ENCODE peak calls at places on chromosomes 5 and 9, in ten cellular contexts. One of them, this sample, is unnamed.

GRCh38 chr5:163976691-163977090 is 471.3 kb downstream of the MAT2B start:
- DNase-seq in SK-N-SH: no peak
- DNase-seq in fibroblast of mammary gland: peak
- DNase-seq in AG09309: no peak
- DNase-seq in GM12865: no peak
- DNase-seq in CD8-positive, alpha-beta T cell: no peak
- DNase-seq in brain microvascular endothelial cell: no peak
- DNase-seq in AG10803: no peak
- DNase-seq in upper lobe of right lung: no peak
- DNase-seq in choroid plexus epithelial cell: peak
- DNase-seq in this sample: no peak

GRCh38 chr9:129280236-129281231 is 102.5 kb upstream of the IER5L start:
- DNase-seq in AG09309: no peak
- DNase-seq in GM12865: no peak
- DNase-seq in fibroblast of mammary gland: no peak
- DNase-seq in CD8-positive, alpha-beta T cell: no peak
- DNase-seq in brain microvascular endothelial cell: no peak
- DNase-seq in SK-N-SH: peak
- DNase-seq in AG10803: no peak
- DNase-seq in choroid plexus epithelial cell: no peak
- DNase-seq in upper lobe of right lung: peak
- DNase-seq in this sample: no peak

GRCh38 chr5:111197523-111197922 is 26.7 kb upstream of the CAMK4 start:
- DNase-seq in AG10803: peak
- DNase-seq in CD8-positive, alpha-beta T cell: no peak
- DNase-seq in fibroblast of mammary gland: peak
- DNase-seq in AG09309: no peak
- DNase-seq in SK-N-SH: peak
- DNase-seq in brain microvascular endothelial cell: no peak
- DNase-seq in choroid plexus epithelial cell: peak
- DNase-seq in upper lobe of right lung: no peak
- DNase-seq in GM12865: no peak
- DNase-seq in this sample: no peak

GRCh38 chr9:16029056-16029615 is 476.3 kb downstream of the CCDC171 start:
- DNase-seq in CD8-positive, alpha-beta T cell: no peak
- DNase-seq in choroid plexus epithelial cell: peak
- DNase-seq in brain microvascular endothelial cell: no peak
- DNase-seq in upper lobe of right lung: no peak
- DNase-seq in fibroblast of mammary gland: peak
- DNase-seq in AG10803: peak
- DNase-seq in GM12865: no peak
- DNase-seq in SK-N-SH: no peak
- DNase-seq in AG09309: peak
- DNase-seq in this sample: no peak

GRCh38 chr5:34715711-34716110 is 59.6 kb downstream of the RAI14 start:
- DNase-seq in choroid plexus epithelial cell: peak
- DNase-seq in fibroblast of mammary gland: peak
- DNase-seq in CD8-positive, alpha-beta T cell: no peak
- DNase-seq in AG10803: peak
- DNase-seq in GM12865: no peak
- DNase-seq in brain microvascular endothelial cell: no peak
- DNase-seq in upper lobe of right lung: no peak
- DNase-seq in AG09309: no peak
- DNase-seq in SK-N-SH: no peak
- DNase-seq in this sample: no peak

GRCh38 chr5:150589791-150590601 is 50.5 kb upstream of the SYNPO start:
- DNase-seq in CD8-positive, alpha-beta T cell: no peak
- DNase-seq in brain microvascular endothelial cell: no peak
- DNase-seq in SK-N-SH: peak
- DNase-seq in choroid plexus epithelial cell: peak
- DNase-seq in fibroblast of mammary gland: peak
- DNase-seq in AG09309: no peak
- DNase-seq in AG10803: peak
- DNase-seq in GM12865: peak
- DNase-seq in upper lobe of right lung: peak
- DNase-seq in this sample: no peak

GRCh38 chr5:159442210-159442850 is 112.0 kb upstream of the IL12B start:
- DNase-seq in SK-N-SH: no peak
- DNase-seq in AG09309: no peak
- DNase-seq in brain microvascular endothelial cell: no peak
- DNase-seq in fibroblast of mammary gland: no peak
- DNase-seq in AG10803: no peak
- DNase-seq in choroid plexus epithelial cell: no peak
- DNase-seq in CD8-positive, alpha-beta T cell: no peak
- DNase-seq in upper lobe of right lung: no peak
- DNase-seq in GM12865: no peak
- DNase-seq in this sample: no peak

GRCh38 chr9:93116049-93116961 is 17.7 kb downstream of the NINJ1 start:
- DNase-seq in brain microvascular endothelial cell: no peak
- DNase-seq in upper lobe of right lung: peak
- DNase-seq in choroid plexus epithelial cell: peak
- DNase-seq in AG09309: no peak
- DNase-seq in fibroblast of mammary gland: peak
- DNase-seq in SK-N-SH: no peak
- DNase-seq in AG10803: peak
- DNase-seq in GM12865: no peak
- DNase-seq in CD8-positive, alpha-beta T cell: peak
- DNase-seq in this sample: no peak

GRCh38 chr5:6603643-6604042 is 29.2 kb downstream of the NSUN2 start:
- DNase-seq in AG09309: no peak
- DNase-seq in upper lobe of right lung: peak
- DNase-seq in choroid plexus epithelial cell: peak
- DNase-seq in AG10803: no peak
- DNase-seq in brain microvascular endothelial cell: no peak
- DNase-seq in SK-N-SH: no peak
- DNase-seq in CD8-positive, alpha-beta T cell: no peak
- DNase-seq in GM12865: no peak
- DNase-seq in fibroblast of mammary gland: no peak
- DNase-seq in this sample: no peak

GRCh38 chr5:6604341-6604740 is 28.5 kb downstream of the NSUN2 start:
- DNase-seq in fibroblast of mammary gland: no peak
- DNase-seq in brain microvascular endothelial cell: no peak
- DNase-seq in choroid plexus epithelial cell: no peak
- DNase-seq in GM12865: no peak
- DNase-seq in upper lobe of right lung: no peak
- DNase-seq in AG10803: no peak
- DNase-seq in CD8-positive, alpha-beta T cell: no peak
- DNase-seq in AG09309: no peak
- DNase-seq in SK-N-SH: no peak
- DNase-seq in this sample: no peak

GRCh38 chr5:6601271-6601670 is 31.6 kb downstream of the NSUN2 start:
- DNase-seq in CD8-positive, alpha-beta T cell: no peak
- DNase-seq in upper lobe of right lung: no peak
- DNase-seq in GM12865: no peak
- DNase-seq in choroid plexus epithelial cell: no peak
- DNase-seq in AG10803: no peak
- DNase-seq in fibroblast of mammary gland: no peak
- DNase-seq in brain microvascular endothelial cell: no peak
- DNase-seq in AG09309: no peak
- DNase-seq in SK-N-SH: no peak
- DNase-seq in this sample: no peak

GRCh38 chr5:6604946-6605345 is 27.9 kb downstream of the NSUN2 start:
- DNase-seq in AG09309: no peak
- DNase-seq in fibroblast of mammary gland: no peak
- DNase-seq in upper lobe of right lung: no peak
- DNase-seq in GM12865: no peak
- DNase-seq in SK-N-SH: no peak
- DNase-seq in AG10803: no peak
- DNase-seq in brain microvascular endothelial cell: no peak
- DNase-seq in CD8-positive, alpha-beta T cell: no peak
- DNase-seq in choroid plexus epithelial cell: no peak
- DNase-seq in this sample: no peak

GRCh38 chr5:6602441-6602840 is 30.4 kb downstream of the NSUN2 start:
- DNase-seq in choroid plexus epithelial cell: no peak
- DNase-seq in brain microvascular endothelial cell: no peak
- DNase-seq in AG09309: no peak
- DNase-seq in fibroblast of mammary gland: no peak
- DNase-seq in upper lobe of right lung: no peak
- DNase-seq in CD8-positive, alpha-beta T cell: no peak
- DNase-seq in SK-N-SH: no peak
- DNase-seq in GM12865: no peak
- DNase-seq in AG10803: no peak
- DNase-seq in this sample: no peak
- TF ChIP-seq CTCF in choroid plexus epithelial cell: no peak
- TF ChIP-seq CTCF in brain microvascular endothelial cell: no peak
- TF ChIP-seq CTCF in AG09309: no peak
- TF ChIP-seq CTCF in fibroblast of mammary gland: no peak
- TF ChIP-seq CTCF in upper lobe of right lung: no peak
- TF ChIP-seq CTCF in CD8-positive, alpha-beta T cell: no peak
- TF ChIP-seq CTCF in SK-N-SH: no peak
- TF ChIP-seq CTCF in GM12865: no peak
- TF ChIP-seq CTCF in AG10803: no peak
- TF ChIP-seq CTCF in this sample: no peak

DNA sequence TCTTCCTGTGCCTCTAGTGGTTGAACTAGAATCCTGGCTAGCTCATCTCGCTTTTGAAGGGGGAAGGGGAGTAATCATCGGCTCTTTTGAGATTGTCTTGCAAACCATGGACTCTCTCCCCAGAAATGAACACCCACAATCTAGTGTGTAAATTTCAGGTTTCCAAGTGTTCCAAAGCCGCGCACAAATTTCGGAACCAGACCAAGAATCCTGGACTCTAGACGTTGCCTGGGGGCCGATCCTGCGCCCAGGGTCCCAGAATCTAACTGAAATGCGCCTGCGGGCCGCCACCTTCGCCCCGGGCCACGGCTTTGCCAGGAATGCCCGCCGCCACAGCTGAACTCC is 4.8 kb upstream of the FOXE1 start:
- DNase-seq in choroid plexus epithelial cell: no peak
- DNase-seq in fibroblast of mammary gland: no peak
- DNase-seq in AG09309: no peak
- DNase-seq in upper lobe of right lung: no peak
- DNase-seq in SK-N-SH: peak
- DNase-seq in brain microvascular endothelial cell: no peak
- DNase-seq in CD8-positive, alpha-beta T cell: no peak
- DNase-seq in GM12865: no peak
- DNase-seq in AG10803: no peak
- DNase-seq in this sample: no peak
- H3K4me3 ChIP-seq in choroid plexus epithelial cell: no peak
- H3K4me3 ChIP-seq in fibroblast of mammary gland: no peak
- H3K4me3 ChIP-seq in AG09309: no peak
- H3K4me3 ChIP-seq in upper lobe of right lung: peak
- H3K4me3 ChIP-seq in SK-N-SH: no peak
- H3K4me3 ChIP-seq in brain microvascular endothelial cell: no peak
- H3K4me3 ChIP-seq in CD8-positive, alpha-beta T cell: no peak
- H3K4me3 ChIP-seq in GM12865: no peak
- H3K4me3 ChIP-seq in AG10803: no peak
- H3K4me3 ChIP-seq in this sample: peak

DNA sequence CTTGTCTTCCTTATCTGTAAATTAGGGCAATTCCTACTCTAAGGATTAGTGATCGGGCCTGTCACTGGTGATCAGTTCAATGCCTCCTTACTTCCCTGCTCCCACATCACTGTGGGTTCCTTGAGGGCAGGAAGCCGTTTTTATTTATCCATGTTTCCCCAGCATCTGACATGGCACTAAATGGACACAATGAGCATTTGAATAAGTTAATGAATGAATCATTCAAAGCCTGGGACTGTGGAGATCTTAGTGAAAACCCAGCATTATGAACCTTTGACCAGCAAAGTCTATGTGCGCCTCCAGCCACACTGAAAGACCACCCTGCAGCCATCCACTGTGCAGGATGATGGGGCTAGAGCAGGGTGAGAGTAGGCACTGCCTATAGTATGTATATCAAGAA is 11.6 kb downstream of the COL15A1 start:
- DNase-seq in choroid plexus epithelial cell: no peak
- DNase-seq in CD8-positive, alpha-beta T cell: no peak
- DNase-seq in fibroblast of mammary gland: no peak
- DNase-seq in SK-N-SH: no peak
- DNase-seq in AG09309: no peak
- DNase-seq in brain microvascular endothelial cell: no peak
- DNase-seq in GM12865: no peak
- DNase-seq in AG10803: no peak
- DNase-seq in upper lobe of right lung: no peak
- DNase-seq in this sample: no peak
- TF ChIP-seq CTCF in choroid plexus epithelial cell: no peak
- TF ChIP-seq CTCF in CD8-positive, alpha-beta T cell: no peak
- TF ChIP-seq CTCF in fibroblast of mammary gland: no peak
- TF ChIP-seq CTCF in SK-N-SH: no peak
- TF ChIP-seq CTCF in AG09309: no peak
- TF ChIP-seq CTCF in brain microvascular endothelial cell: no peak
- TF ChIP-seq CTCF in GM12865: no peak
- TF ChIP-seq CTCF in AG10803: no peak
- TF ChIP-seq CTCF in upper lobe of right lung: no peak
- TF ChIP-seq CTCF in this sample: no peak

GRCh38 chr9:113580954-113581311 is 117.4 kb downstream of the RGS3 start:
- DNase-seq in fibroblast of mammary gland: no peak
- DNase-seq in brain microvascular endothelial cell: no peak
- DNase-seq in SK-N-SH: peak
- DNase-seq in AG10803: no peak
- DNase-seq in CD8-positive, alpha-beta T cell: no peak
- DNase-seq in choroid plexus epithelial cell: no peak
- DNase-seq in upper lobe of right lung: no peak
- DNase-seq in GM12865: no peak
- DNase-seq in AG09309: no peak
- DNase-seq in this sample: no peak

GRCh38 chr9:113581865-113582697 is 118.6 kb downstream of the RGS3 start:
- DNase-seq in SK-N-SH: peak
- DNase-seq in GM12865: peak
- DNase-seq in fibroblast of mammary gland: peak
- DNase-seq in choroid plexus epithelial cell: peak
- DNase-seq in CD8-positive, alpha-beta T cell: peak
- DNase-seq in upper lobe of right lung: peak
- DNase-seq in brain microvascular endothelial cell: peak
- DNase-seq in AG09309: no peak
- DNase-seq in AG10803: peak
- DNase-seq in this sample: no peak

GRCh38 chr9:113583511-113584470 is 120.3 kb downstream of the RGS3 start:
- DNase-seq in AG10803: no peak
- DNase-seq in choroid plexus epithelial cell: no peak
- DNase-seq in CD8-positive, alpha-beta T cell: no peak
- DNase-seq in GM12865: no peak
- DNase-seq in AG09309: no peak
- DNase-seq in upper lobe of right lung: no peak
- DNase-seq in brain microvascular endothelial cell: no peak
- DNase-seq in fibroblast of mammary gland: no peak
- DNase-seq in SK-N-SH: no peak
- DNase-seq in this sample: no peak

GRCh38 chr9:113584728-113585442 is 121.4 kb downstream of the RGS3 start:
- DNase-seq in SK-N-SH: no peak
- DNase-seq in AG09309: no peak
- DNase-seq in CD8-positive, alpha-beta T cell: no peak
- DNase-seq in upper lobe of right lung: no peak
- DNase-seq in GM12865: no peak
- DNase-seq in choroid plexus epithelial cell: no peak
- DNase-seq in fibroblast of mammary gland: no peak
- DNase-seq in brain microvascular endothelial cell: no peak
- DNase-seq in AG10803: no peak
- DNase-seq in this sample: no peak

DNA sequence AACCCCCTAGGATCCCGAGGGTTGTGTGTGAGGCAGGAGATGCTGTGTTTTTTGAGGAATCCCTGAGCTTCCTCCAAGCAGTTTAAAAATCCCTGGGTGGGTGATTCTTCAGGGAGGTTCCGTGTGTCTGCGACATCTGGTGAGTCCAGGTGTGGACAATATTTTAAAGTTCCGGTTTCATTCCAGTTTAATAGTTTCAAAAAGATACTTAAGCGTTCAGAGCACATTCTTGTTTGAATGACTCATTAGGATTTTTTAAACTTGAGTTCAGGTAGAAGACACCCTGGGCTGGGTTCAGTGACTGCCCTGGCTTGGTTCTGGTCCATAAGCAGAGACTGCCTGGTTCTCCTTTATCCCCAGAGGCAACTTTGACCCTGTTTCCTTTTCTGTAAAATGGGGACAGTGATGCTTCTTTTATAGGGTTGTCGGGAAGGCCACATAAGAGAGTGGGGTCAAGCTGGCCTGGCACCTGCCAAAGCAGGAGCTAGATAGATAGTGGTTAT is 119.2 kb downstream of the RGS3 start:
- DNase-seq in fibroblast of mammary gland: no peak
- DNase-seq in choroid plexus epithelial cell: no peak
- DNase-seq in AG09309: no peak
- DNase-seq in upper lobe of right lung: no peak
- DNase-seq in CD8-positive, alpha-beta T cell: no peak
- DNase-seq in SK-N-SH: no peak
- DNase-seq in GM12865: peak
- DNase-seq in brain microvascular endothelial cell: no peak
- DNase-seq in AG10803: no peak
- DNase-seq in this sample: no peak
- H3K4me3 ChIP-seq in fibroblast of mammary gland: no peak
- H3K4me3 ChIP-seq in choroid plexus epithelial cell: no peak
- H3K4me3 ChIP-seq in AG09309: no peak
- H3K4me3 ChIP-seq in upper lobe of right lung: peak
- H3K4me3 ChIP-seq in CD8-positive, alpha-beta T cell: no peak
- H3K4me3 ChIP-seq in SK-N-SH: no peak
- H3K4me3 ChIP-seq in GM12865: peak
- H3K4me3 ChIP-seq in brain microvascular endothelial cell: no peak
- H3K4me3 ChIP-seq in AG10803: no peak
- H3K4me3 ChIP-seq in this sample: no peak

This sample was measured in epithelial cell of esophagus.